ENCODE peak calls at places on chromosomes 5 and 9, in four cellular contexts. E, W, V and P are unnamed samples.

GRCh38 chr5:10315824-10316509 is 8.3 kb upstream of the CMBL start:
- DNase-seq in V (no peak), W (no peak), E (no peak), P (no peak)

GRCh38 chr5:150323092-150323491 is 20.4 kb upstream of the ARSI start:
- DNase-seq in V (no peak), W (no peak), E (no peak), P (peak)

GRCh38 chr9:4114569-4115505 is 185.0 kb downstream of the GLIS3 start:
- DNase-seq in E (peak), V (no peak), W (no peak), P (no peak)

GRCh38 chr5:102740515-102740914 is 14.6 kb upstream of the PAM start:
- DNase-seq in W (no peak), E (no peak), V (no peak), P (peak)

GRCh38 chr5:135179308-135179980 is 145.4 kb upstream of the PITX1 start:
- DNase-seq in E (no peak), V (no peak), W (no peak), P (peak)

GRCh38 chr9:129725841-129726251 is 27.0 kb downstream of the PTGES start:
- DNase-seq in E (no peak), V (no peak), W (no peak), P (no peak)

GRCh38 chr5:116370149-116370548 is 204.5 kb downstream of the SEMA6A start:
- DNase-seq in W (no peak), V (no peak), E (no peak), P (no peak)

GRCh38 chr9:68932458-68932857 is 81.5 kb downstream of the PRKACG start:
- DNase-seq in W (no peak), E (no peak), V (no peak), P (no peak)

GRCh38 chr5:61306531-61307195 is 25.4 kb upstream of the ZSWIM6 start:
- DNase-seq in W (no peak), V (no peak), E (peak), P (no peak)

GRCh38 chr5:123756325-123756664 is 244.3 kb downstream of the CSNK1G3 start:
- DNase-seq in W (no peak), E (no peak), V (no peak), P (no peak)

GRCh38 chr5:60578295-60578694 is 121.7 kb downstream of the DEPDC1B start:
- DNase-seq in W (no peak), E (no peak), V (no peak), P (no peak)

GRCh38 chr5:17096975-17097695 is 120.3 kb upstream of the BASP1 start:
- DNase-seq in V (no peak), W (no peak), E (no peak), P (no peak)

GRCh38 chr5:133398646-133399081 is 213.7 kb downstream of the FSTL4 start:
- DNase-seq in V (no peak), E (no peak), W (peak), P (no peak)

GRCh38 chr5:114317751-114318150 is 44.1 kb upstream of the KCNN2 start:
- DNase-seq in W (no peak), V (no peak), E (no peak), P (no peak)

GRCh38 chr5:153157156-153157555 is 333.3 kb upstream of the GRIA1 start:
- DNase-seq in E (no peak), W (no peak), V (no peak), P (no peak)

GRCh38 chr9:127283917-127284316 is 19.3 kb downstream of the GARNL3 start:
- DNase-seq in W (no peak), V (peak), E (peak), P (no peak)

GRCh38 chr5:176171171-176171760 is 67.0 kb upstream of the SIMC1 start:
- DNase-seq in E (no peak), V (no peak), W (no peak), P (no peak)

GRCh38 chr5:124806857-124807196 is 60.4 kb upstream of the ZNF608 start:
- DNase-seq in V (no peak), W (no peak), E (no peak), P (no peak)

GRCh38 chr5:124810420-124810819 is 64.0 kb upstream of the ZNF608 start:
- DNase-seq in V (peak), W (no peak), E (no peak), P (no peak)

GRCh38 chr5:124808842-124809268 is 62.4 kb upstream of the ZNF608 start:
- DNase-seq in V (peak), W (no peak), E (no peak), P (no peak)

GRCh38 chr5:124803617-124804331 is 57.3 kb upstream of the ZNF608 start:
- DNase-seq in E (no peak), W (no peak), V (peak), P (no peak)

GRCh38 chr5:124806026-124806856 is 59.8 kb upstream of the ZNF608 start:
- DNase-seq in V (peak), E (peak), W (no peak), P (peak)
- TF ChIP-seq CHD4 in V (no peak), E (no peak), W (no peak), P (no peak)

DNA sequence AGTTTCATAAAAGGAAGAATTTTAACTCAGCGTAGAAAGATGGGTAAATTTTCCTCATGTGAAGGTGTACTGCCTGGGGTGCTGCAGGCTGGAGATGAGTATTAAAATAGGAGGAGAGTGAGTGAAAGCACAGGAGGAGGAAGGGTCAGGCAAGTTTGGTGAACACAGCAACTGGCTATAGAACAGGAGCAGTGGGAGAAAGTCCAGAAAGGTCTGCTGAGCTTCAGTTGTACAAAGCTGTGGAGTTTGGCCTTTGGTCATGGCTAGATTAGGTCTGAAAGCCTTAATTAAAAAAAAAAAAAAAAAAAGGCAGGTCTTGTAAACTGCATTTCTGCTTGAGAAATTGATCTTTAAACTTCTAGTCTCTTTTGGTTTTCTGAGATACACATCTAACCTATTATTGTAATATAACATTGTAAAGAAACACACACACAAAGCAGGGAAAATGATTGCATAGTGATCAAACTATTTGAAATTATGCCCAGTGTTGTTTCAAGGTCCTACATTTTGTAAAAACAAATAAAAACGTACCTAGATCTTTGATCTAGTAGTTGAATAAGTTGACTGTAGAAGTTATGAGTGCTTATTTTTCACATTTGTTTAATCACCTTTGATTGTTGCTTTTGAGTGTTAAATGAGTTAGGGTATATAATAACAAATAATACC is 43.6 kb downstream of the MAP3K1 start:
- DNase-seq in W (no peak), E (no peak), V (no peak), P (no peak)
- TF ChIP-seq CHD4 in W (no peak), E (no peak), V (no peak), P (no peak)

DNA sequence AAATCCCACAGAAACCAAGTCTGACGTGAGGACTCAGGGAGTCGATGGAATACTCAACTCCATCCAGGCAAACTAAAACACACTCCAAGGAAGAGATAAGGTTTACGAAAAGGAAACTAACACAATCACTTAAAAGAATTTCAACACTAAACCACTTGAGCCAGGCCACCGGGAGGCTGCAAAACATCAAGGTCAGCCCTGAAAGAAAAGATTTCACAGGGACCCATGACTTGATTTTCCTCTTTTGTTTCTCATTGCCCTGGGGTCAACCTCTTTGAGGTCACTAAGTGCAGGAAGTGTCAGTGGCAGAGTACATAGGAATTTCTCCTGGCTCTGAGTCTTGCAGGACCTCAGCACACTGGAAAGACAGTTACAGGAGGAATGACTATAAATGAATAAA is 77.8 kb upstream of the TARS1 start:
- DNase-seq in W (no peak), V (no peak), E (no peak), P (no peak)
- TF ChIP-seq CHD4 in W (no peak), V (no peak), E (no peak), P (no peak)

DNA sequence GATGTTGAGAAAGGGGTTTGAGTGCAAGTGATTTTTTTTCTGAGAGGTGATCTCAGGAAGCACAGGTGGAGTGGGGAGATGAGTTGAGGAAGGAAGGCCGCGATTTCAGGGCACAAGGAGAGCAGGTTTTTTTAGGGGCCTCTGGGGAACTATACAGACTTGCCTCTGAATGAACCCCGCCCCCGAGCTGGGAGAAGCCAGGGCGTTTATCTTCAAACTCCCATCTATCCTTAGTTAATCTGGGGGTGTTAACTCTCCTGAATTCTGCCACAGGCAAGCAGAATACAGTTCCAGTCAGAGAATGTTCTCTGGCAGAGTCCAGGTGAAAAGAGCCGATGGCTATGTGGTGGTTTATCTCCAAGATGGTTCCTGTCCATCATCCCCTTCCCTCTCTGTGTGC is 59.0 kb upstream of the PTCH1 start:
- DNase-seq in V (no peak), E (no peak), W (no peak), P (no peak)
- TF ChIP-seq CHD4 in V (no peak), E (no peak), W (no peak), P (no peak)

DNA sequence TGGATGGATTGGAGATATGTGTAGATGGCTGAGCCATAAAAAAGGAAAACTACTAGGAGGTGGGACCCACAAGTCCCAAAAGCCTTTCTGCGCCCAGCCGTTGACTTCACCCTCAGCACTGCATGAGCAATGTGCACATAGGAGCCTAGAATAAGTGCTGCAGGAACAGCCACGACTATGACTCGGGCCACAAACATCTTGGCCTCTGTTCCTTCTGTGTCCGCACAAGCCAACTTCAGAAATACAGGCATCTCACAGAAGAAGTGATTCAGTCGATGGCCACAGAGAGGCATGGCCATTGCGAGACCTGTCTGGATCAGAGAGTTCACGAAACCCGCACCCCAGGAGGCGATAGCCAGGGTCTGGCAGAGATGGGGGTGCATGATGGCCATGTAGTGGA is 587 bp downstream of the OR2Y1 start:
- DNase-seq in W (no peak), V (no peak), E (no peak), P (no peak)
- TF ChIP-seq CHD4 in W (no peak), V (no peak), E (no peak), P (no peak)

DNA sequence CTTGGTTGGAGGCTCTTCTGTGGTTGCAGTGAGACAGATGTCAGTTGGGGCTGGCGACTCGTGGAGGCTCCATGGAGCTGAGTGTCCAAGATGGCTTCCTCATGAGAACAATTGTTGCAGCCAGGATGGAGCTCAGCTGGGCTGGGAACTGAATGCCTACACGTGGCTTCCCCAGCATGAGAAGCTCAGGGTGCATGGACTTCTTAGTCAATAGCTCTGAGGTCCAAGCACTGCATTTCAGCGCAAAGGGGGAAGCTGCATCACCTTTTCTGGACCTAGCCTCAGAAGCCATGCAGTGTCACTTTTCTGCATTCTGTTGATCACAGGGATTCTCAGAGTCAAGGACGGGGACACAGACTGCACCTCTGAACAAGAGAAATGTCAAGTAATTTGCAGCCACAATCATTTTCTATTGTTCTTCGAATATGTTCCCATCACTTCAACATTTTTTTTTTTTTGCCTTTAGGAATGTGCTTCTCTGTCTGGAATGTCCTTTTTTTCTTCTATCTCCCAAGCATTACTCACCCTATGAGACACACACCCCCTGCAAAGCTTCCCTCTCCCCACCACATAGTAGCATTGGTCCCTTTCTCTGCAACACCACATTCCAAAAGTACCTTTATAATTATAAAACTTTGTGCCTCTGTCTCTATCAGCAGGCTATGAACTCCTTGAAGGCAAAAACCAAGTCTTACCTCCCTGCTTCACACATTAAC is 57.5 kb upstream of the STK32A start:
- DNase-seq in V (no peak), W (no peak), E (no peak), P (no peak)
- TF ChIP-seq CHD4 in V (no peak), W (no peak), E (no peak), P (no peak)

GRCh38 chr5:177552839-177553455 is 1.4 kb downstream of the FAM193B start:
- DNase-seq in E (no peak), V (no peak), W (no peak), P (peak)

GRCh38 chr5:177554474-177555111 is at the start of gene FAM193B:
- DNase-seq in E (peak), W (peak), V (peak), P (peak)

GRCh38 chr5:177555665-177556064 is 1.3 kb upstream of the FAM193B start:
- DNase-seq in E (no peak), V (peak), W (no peak), P (no peak)

GRCh38 chr5:177555228-177555627 is 865 bp upstream of the FAM193B start:
- DNase-seq in E (no peak), W (no peak), V (no peak), P (no peak)

GRCh38 chr5:177553671-177554429 is 513 bp downstream of the FAM193B start:
- DNase-seq in V (peak), E (no peak), W (no peak), P (no peak)
- TF ChIP-seq CHD4 in V (no peak), E (no peak), W (no peak), P (no peak)

GRCh38 chr9:31336841-31337240 is 1047.6 kb upstream of the ACO1 start:
- DNase-seq in E (no peak), V (no peak), W (no peak), P (no peak)

GRCh38 chr9:31336391-31336790 is 1048.1 kb upstream of the ACO1 start:
- DNase-seq in E (no peak), V (no peak), W (no peak), P (no peak)

GRCh38 chr9:31335529-31336234 is 1048.8 kb upstream of the ACO1 start:
- DNase-seq in W (no peak), V (no peak), E (no peak), P (no peak)

DNA sequence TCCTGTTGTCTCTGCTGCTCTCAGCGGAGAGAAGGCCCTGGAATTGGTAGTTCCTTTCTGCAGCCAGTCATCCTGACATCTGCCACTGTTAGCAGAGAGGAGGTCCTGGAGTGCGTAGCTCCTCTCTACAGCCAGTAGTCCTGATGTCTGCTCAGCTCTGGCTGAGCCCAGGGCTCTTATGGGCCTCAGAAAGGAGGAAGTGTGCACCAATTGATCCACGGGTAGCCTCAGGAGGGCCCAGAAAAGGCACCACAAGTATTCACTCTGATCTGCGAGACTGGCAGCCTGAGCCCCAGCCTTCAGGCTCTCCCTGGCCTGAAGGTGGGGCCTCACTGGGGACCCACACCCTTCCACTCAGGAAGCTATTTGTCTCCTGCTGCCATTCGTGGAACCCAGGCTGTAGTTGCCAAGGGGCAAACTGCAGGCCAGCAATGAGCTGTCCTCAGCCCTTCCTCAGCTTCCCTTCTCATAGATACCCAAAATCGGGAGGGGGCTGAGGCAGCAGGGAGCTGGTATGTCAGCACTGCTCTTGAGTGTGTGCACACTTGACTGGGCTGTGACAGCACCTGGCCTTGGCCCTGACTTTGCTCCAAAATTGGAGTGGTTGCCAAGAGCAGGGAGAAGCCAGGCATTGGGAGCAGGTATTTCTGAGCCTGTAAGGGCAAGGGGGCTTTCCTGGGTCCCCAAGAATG is 1049.5 kb upstream of the ACO1 start:
- DNase-seq in W (no peak), V (no peak), E (no peak), P (no peak)
- TF ChIP-seq CHD4 in W (no peak), V (no peak), E (no peak), P (no peak)

GRCh38 chr9:5388026-5388806 is 48.5 kb upstream of the RLN1 start:
- DNase-seq in E (no peak), V (no peak), W (no peak), P (no peak)
- TF ChIP-seq CHD4 in E (no peak), V (no peak), W (no peak), P (no peak)

DNA sequence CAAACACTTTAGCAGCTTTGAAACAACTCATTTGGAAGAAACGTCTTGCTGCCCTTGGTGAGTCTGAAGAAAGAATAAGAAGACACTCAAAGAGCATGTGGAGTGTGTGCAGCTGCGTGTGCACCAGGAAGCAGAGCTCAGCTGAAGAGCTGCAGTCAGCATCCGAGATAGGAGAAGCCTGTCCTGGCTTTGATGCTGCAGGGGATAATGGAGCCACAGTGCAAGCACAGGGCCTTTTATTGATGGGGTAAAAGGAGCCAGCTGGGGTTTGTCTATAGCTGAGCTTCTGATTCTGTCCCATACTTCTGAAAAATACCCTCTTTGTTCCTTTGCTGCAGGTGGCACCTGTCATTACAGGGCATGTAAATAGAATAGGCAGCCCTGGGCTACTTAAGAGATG is 375.7 kb upstream of the ZNF462 start:
- DNase-seq in V (no peak), E (no peak), W (no peak), P (no peak)
- TF ChIP-seq CHD4 in V (no peak), E (no peak), W (no peak), P (no peak)